ENCODE peak calls at places on chromosomes 6 and 20, in five cellular contexts. Y, C, L, V and G are unnamed samples.

GRCh38 chr6:144297498-144298166 is 12.5 kb downstream of the UTRN start:
- DNase-seq in Y (no peak), C (no peak), L (no peak), V (no peak), G (no peak)

GRCh38 chr6:83417880-83418663 is 12.8 kb downstream of the ME1 start:
- DNase-seq in Y (no peak), C (no peak), L (no peak), V (no peak), G (peak; percentile 60)

GRCh38 chr6:33585403-33586107 is 5.5 kb upstream of the BAK1 start:
- DNase-seq in Y (peak; percentile 78), C (peak; percentile 79), L (no peak), V (peak; percentile 97), G (peak; percentile 77)

GRCh38 chr20:52305843-52306242 is 114.3 kb upstream of the ZFP64 start:
- DNase-seq in Y (no peak), C (no peak), L (no peak), V (no peak), G (no peak)

GRCh38 chr6:119308048-119308570 is 41.5 kb downstream of the MAN1A1 start:
- DNase-seq in Y (no peak), C (no peak), L (no peak), V (no peak), G (peak; percentile 57)

GRCh38 chr6:118565317-118565960 is 17.3 kb downstream of the PLN start:
- DNase-seq in Y (no peak), C (no peak), L (no peak), V (no peak), G (peak; percentile 42)

GRCh38 chr6:125193208-125193607 is 39.6 kb downstream of the TPD52L1 start:
- DNase-seq in Y (no peak), C (no peak), L (no peak), V (no peak), G (peak; percentile 65)

GRCh38 chr6:42120895-42121865 is 21.2 kb downstream of the C6orf132 start:
- DNase-seq in Y (no peak), C (no peak), L (no peak), V (no peak), G (no peak)

GRCh38 chr6:108559884-108560462 is 744 bp upstream of the FOXO3 start:
- DNase-seq in Y (peak; percentile 60), C (peak; percentile 47), L (no peak), V (peak; percentile 96), G (peak; percentile 80)

GRCh38 chr6:163529605-163530004 is 115.1 kb downstream of the QKI start:
- DNase-seq in Y (no peak), C (no peak), L (no peak), V (no peak), G (peak; percentile 68)

GRCh38 chr6:142886431-142887170 is 58.4 kb downstream of the HIVEP2 start:
- DNase-seq in Y (no peak), C (no peak), L (no peak), V (no peak), G (peak; percentile 62)
- TF ChIP-seq CTCF in Y (peak; percentile 53), C (peak; percentile 29), L (peak; percentile 39), V (no peak), G (peak; percentile 36)

GRCh38 chr6:97069363-97069762 is 144.8 kb downstream of the KLHL32 start:
- DNase-seq in Y (no peak), C (no peak), L (no peak), V (no peak), G (no peak)

GRCh38 chr6:97066056-97066455 is 141.5 kb downstream of the KLHL32 start:
- DNase-seq in Y (no peak), C (no peak), L (no peak), V (no peak), G (no peak)

GRCh38 chr6:97067045-97067444 is 142.5 kb downstream of the KLHL32 start:
- DNase-seq in Y (no peak), C (no peak), L (no peak), V (no peak), G (no peak)

GRCh38 chr6:97064578-97064977 is 140.1 kb downstream of the KLHL32 start:
- DNase-seq in Y (no peak), C (no peak), L (no peak), V (no peak), G (no peak)

DNA sequence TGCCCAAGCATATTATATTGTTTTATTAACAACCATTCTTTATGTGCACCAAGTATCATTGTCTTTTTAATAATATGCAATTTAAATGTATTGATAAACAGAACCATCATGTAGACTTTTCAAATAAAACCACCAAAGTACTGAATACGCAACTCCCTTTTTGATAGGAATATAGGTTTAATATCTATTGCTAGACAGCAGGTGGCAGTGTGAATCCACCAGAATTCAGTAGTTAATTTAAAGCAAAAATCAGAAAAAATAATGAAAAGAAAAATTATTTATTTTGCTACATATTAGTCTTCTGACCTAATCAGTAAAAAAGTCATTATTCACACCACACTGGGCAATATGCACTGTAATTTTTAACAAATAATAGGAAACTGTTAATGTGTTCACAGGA is 143.7 kb downstream of the KLHL32 start:
- DNase-seq in Y (no peak), C (no peak), L (no peak), V (no peak), G (peak; percentile 11)
- TF ChIP-seq CTCF in Y (peak; percentile 57), C (peak; percentile 43), L (no peak), V (no peak), G (peak; percentile 59)

GRCh38 chr20:9966966-9967365 is 67.8 kb upstream of the ANKEF1 start:
- DNase-seq in Y (no peak), C (no peak), L (no peak), V (no peak), G (peak; percentile 37)
- TF ChIP-seq CTCF in Y (peak; percentile 43), C (no peak), L (no peak), V (no peak), G (peak; percentile 41)

DNA sequence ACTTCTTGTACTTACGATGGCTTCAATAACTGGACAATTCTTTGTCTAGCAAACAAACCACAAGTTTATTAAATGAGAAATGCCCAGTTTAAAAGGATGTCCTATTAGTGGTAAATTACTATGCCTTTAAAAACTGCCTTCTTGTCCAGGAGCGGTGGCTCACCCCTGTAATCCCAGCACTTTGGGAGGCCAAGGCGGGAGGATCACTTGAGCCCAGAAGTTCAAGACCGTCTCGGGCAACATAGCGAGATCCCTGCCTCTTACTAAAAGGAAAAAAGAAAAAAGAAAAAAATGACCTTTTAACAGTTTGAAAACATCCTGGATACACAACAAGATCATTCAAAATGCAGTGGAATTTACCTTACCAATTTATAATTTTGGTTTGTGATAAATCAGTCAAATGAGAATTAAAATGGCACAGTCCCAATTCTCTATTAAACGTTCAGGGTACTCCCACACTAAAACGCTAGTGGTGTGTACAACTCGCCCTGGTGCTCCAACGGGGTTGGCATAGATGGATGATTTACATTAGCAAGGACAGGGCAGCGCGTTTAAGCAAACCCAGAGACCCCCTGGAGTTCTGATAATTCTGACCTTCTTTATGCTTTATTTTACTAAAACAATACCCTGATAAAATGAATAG is 2.2 kb downstream of the ZBTB2 start:
- DNase-seq in Y (no peak), C (no peak), L (no peak), V (no peak), G (no peak)
- TF ChIP-seq CTCF in Y (no peak), C (no peak), L (no peak), V (no peak), G (no peak)

DNA sequence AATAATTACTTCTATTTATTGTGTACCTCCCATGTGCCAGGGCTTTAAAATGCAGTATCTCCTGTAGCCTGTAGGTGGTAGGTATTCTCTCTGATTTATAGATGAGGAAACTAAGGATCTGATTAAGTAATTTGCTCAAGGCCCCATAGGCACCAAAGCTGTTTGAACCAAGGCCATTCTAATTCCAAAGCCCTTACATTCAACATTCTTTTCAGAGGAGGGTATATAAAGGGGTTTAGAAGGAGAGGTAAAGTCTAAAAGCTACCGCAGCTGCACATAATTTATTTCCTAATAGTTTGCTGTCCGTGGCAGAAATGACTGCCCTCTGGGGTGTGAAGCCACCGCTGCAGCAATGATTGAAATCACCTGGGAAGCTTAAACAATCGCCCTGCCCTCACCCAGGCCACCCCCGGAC is 95.0 kb upstream of the FAM8A1 start:
- DNase-seq in Y (no peak), C (no peak), L (no peak), V (no peak), G (peak; percentile 33)
- TF ChIP-seq CTCF in Y (peak; percentile 18), C (peak; percentile 10), L (no peak), V (no peak), G (peak; percentile 22)

DNA sequence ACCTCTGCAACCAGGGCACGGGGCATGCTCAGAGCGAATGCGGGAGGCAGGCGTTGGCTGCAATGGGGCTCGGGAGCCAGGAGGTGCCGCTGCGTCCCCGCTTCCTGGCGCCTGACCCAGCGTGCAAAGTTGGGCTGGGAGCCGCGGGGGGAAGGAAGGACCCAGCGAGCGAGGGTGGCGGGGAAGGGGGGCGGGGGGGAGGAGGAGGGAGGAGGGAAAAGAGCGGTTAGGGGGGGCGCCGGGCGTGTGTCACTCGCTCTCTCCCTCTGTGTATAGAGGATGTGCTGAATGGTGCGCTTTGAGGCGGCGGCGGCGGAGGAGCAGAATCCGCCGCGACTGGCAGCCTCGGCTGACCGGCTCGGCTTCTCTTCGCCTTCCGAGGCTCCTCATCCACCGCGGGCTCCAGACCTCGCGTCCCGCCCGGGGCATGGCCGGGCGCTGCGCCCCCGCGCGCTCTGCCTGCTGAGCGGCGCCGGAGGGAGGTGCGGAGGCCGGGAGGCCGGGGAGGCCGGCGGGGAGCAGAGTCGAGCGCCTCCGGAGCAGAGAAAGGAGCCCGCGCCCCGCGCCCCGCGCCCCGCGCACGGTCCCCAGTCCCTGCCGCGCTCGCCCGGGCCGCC is at the start of gene PLCB1:
- DNase-seq in Y (peak; percentile 83), C (peak; percentile 61), L (peak; percentile 10), V (peak; percentile 97), G (peak; percentile 79)
- TF ChIP-seq CTCF in Y (peak; percentile 85), C (peak; percentile 95), L (peak; percentile 66), V (no peak), G (peak; percentile 95)

DNA sequence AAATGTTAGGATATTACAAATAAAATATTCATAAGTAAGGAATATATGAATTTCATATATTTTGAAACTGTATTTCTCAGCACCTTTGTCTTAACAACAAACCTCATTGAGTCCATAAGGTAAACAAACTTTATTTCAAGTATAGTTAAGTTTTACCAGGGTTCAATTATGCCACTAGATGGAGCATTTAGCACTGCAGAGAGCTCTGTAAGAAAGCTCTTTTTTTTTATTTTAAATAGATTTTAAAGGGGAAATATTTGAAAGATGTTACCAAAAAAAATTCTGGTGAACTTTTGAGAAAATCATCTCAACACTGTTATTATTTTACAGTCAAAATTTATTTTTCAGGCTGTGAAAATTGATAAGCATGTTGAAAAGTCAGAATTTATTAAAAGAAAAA is 955.2 kb upstream of the EYS start:
- DNase-seq in Y (no peak), C (no peak), L (no peak), V (no peak), G (peak; percentile 32)
- TF ChIP-seq CTCF in Y (peak; percentile 29), C (peak; percentile 25), L (no peak), V (no peak), G (peak; percentile 61)

GRCh38 chr20:48191200-48191599 is 405.9 kb upstream of the SULF2 start:
- DNase-seq in Y (no peak), C (no peak), L (no peak), V (no peak), G (peak; percentile 32)
- TF ChIP-seq CTCF in Y (no peak), C (no peak), L (no peak), V (no peak), G (peak; percentile 8)

GRCh38 chr20:47298624-47299023 is 57.9 kb downstream of the ZMYND8 start:
- DNase-seq in Y (no peak), C (no peak), L (no peak), V (peak; percentile 10), G (no peak)

GRCh38 chr20:47297746-47298145 is 58.8 kb downstream of the ZMYND8 start:
- DNase-seq in Y (no peak), C (no peak), L (no peak), V (peak; percentile 70), G (no peak)

GRCh38 chr20:47295921-47296426 is 60.5 kb downstream of the ZMYND8 start:
- DNase-seq in Y (peak; percentile 75), C (no peak), L (no peak), V (peak; percentile 81), G (peak; percentile 20)

GRCh38 chr20:47300071-47300470 is 56.4 kb downstream of the ZMYND8 start:
- DNase-seq in Y (no peak), C (no peak), L (no peak), V (no peak), G (no peak)

GRCh38 chr20:47296950-47297349 is 59.5 kb downstream of the ZMYND8 start:
- DNase-seq in Y (no peak), C (no peak), L (no peak), V (peak; percentile 32), G (peak; percentile 20)
- TF ChIP-seq CTCF in Y (no peak), C (no peak), L (no peak), V (no peak), G (no peak)